ENCODE peak calls at places on chromosomes 12 and 14, in ten cellular contexts. One of them, this sample, is unnamed. For H3K4me1, the result is how much of the 10 kb centered on the place peaks cover.

GRCh38 chr14:104976198-104977007 is 1.8 kb downstream of the AHNAK2 start:
- DNase-seq in uterus: peak
- DNase-seq in heart left ventricle: peak
- DNase-seq in transverse colon: peak
- DNase-seq in gastrocnemius medialis: peak
- DNase-seq in HCT116: peak
- DNase-seq in endothelial cell of umbilical vein: peak
- DNase-seq in IMR-90: peak
- DNase-seq in right lobe of liver: peak
- DNase-seq in sigmoid colon: peak
- DNase-seq in this sample: peak

GRCh38 chr14:77318006-77318553 is 2.6 kb downstream of the POMT2 start:
- DNase-seq in uterus: no peak
- DNase-seq in heart left ventricle: no peak
- DNase-seq in transverse colon: no peak
- DNase-seq in gastrocnemius medialis: no peak
- DNase-seq in HCT116: no peak
- DNase-seq in endothelial cell of umbilical vein: no peak
- DNase-seq in IMR-90: no peak
- DNase-seq in right lobe of liver: no peak
- DNase-seq in sigmoid colon: peak
- DNase-seq in this sample: no peak

GRCh38 chr12:57952766-57953165 is 11.4 kb downstream of the ATP23 start:
- DNase-seq in uterus: no peak
- DNase-seq in heart left ventricle: no peak
- DNase-seq in transverse colon: no peak
- DNase-seq in gastrocnemius medialis: no peak
- DNase-seq in HCT116: no peak
- DNase-seq in endothelial cell of umbilical vein: no peak
- DNase-seq in IMR-90: no peak
- DNase-seq in right lobe of liver: no peak
- DNase-seq in sigmoid colon: no peak
- DNase-seq in this sample: no peak

GRCh38 chr14:94702629-94703028 is 67.3 kb downstream of the GSC start:
- DNase-seq in uterus: no peak
- DNase-seq in heart left ventricle: no peak
- DNase-seq in transverse colon: no peak
- DNase-seq in gastrocnemius medialis: no peak
- DNase-seq in HCT116: no peak
- DNase-seq in endothelial cell of umbilical vein: no peak
- DNase-seq in IMR-90: no peak
- DNase-seq in right lobe of liver: no peak
- DNase-seq in sigmoid colon: no peak
- DNase-seq in this sample: no peak

GRCh38 chr12:53071591-53072551 is 7.3 kb downstream of the SPRYD3 start:
- DNase-seq in uterus: peak
- DNase-seq in heart left ventricle: peak
- DNase-seq in transverse colon: peak
- DNase-seq in gastrocnemius medialis: no peak
- DNase-seq in HCT116: no peak
- DNase-seq in endothelial cell of umbilical vein: peak
- DNase-seq in IMR-90: peak
- DNase-seq in right lobe of liver: peak
- DNase-seq in sigmoid colon: peak
- DNase-seq in this sample: peak

GRCh38 chr14:74545386-74545785 is 51.8 kb downstream of the ISCA2 start:
- DNase-seq in uterus: no peak
- DNase-seq in heart left ventricle: no peak
- DNase-seq in transverse colon: no peak
- DNase-seq in gastrocnemius medialis: no peak
- DNase-seq in HCT116: no peak
- DNase-seq in endothelial cell of umbilical vein: no peak
- DNase-seq in IMR-90: no peak
- DNase-seq in right lobe of liver: no peak
- DNase-seq in sigmoid colon: no peak
- DNase-seq in this sample: no peak

GRCh38 chr14:37253905-37254304 is 56.2 kb downstream of the MIPOL1 start:
- DNase-seq in uterus: no peak
- DNase-seq in heart left ventricle: no peak
- DNase-seq in transverse colon: no peak
- DNase-seq in gastrocnemius medialis: no peak
- DNase-seq in HCT116: no peak
- DNase-seq in endothelial cell of umbilical vein: peak
- DNase-seq in IMR-90: peak
- DNase-seq in right lobe of liver: no peak
- DNase-seq in sigmoid colon: no peak
- DNase-seq in this sample: no peak

GRCh38 chr12:55996715-55997534 is at the start of gene SUOX:
- DNase-seq in uterus: peak
- DNase-seq in heart left ventricle: peak
- DNase-seq in transverse colon: peak
- DNase-seq in gastrocnemius medialis: peak
- DNase-seq in HCT116: peak
- DNase-seq in endothelial cell of umbilical vein: peak
- DNase-seq in IMR-90: peak
- DNase-seq in right lobe of liver: peak
- DNase-seq in sigmoid colon: peak
- DNase-seq in this sample: peak

GRCh38 chr14:22432348-22432976 is 156.6 kb downstream of the DAD1 start:
- DNase-seq in uterus: peak
- DNase-seq in heart left ventricle: peak
- DNase-seq in transverse colon: peak
- DNase-seq in gastrocnemius medialis: no peak
- DNase-seq in HCT116: peak
- DNase-seq in endothelial cell of umbilical vein: peak
- DNase-seq in IMR-90: peak
- DNase-seq in right lobe of liver: no peak
- DNase-seq in sigmoid colon: no peak
- DNase-seq in this sample: peak

GRCh38 chr14:23126548-23127278 is 7.7 kb upstream of the CEBPE start:
- DNase-seq in uterus: no peak
- DNase-seq in heart left ventricle: no peak
- DNase-seq in transverse colon: no peak
- DNase-seq in gastrocnemius medialis: no peak
- DNase-seq in HCT116: no peak
- DNase-seq in endothelial cell of umbilical vein: no peak
- DNase-seq in IMR-90: no peak
- DNase-seq in right lobe of liver: no peak
- DNase-seq in sigmoid colon: no peak
- DNase-seq in this sample: no peak

GRCh38 chr14:95562892-95563685 is 28.2 kb downstream of the GLRX5 start:
- DNase-seq in uterus: no peak
- DNase-seq in heart left ventricle: no peak
- DNase-seq in transverse colon: no peak
- DNase-seq in gastrocnemius medialis: no peak
- DNase-seq in HCT116: no peak
- DNase-seq in endothelial cell of umbilical vein: peak
- DNase-seq in IMR-90: peak
- DNase-seq in right lobe of liver: no peak
- DNase-seq in sigmoid colon: no peak
- DNase-seq in this sample: peak

GRCh38 chr14:35044939-35045797 is 904 bp upstream of the FAM177A1 start:
- DNase-seq in uterus: no peak
- DNase-seq in heart left ventricle: no peak
- DNase-seq in transverse colon: no peak
- DNase-seq in gastrocnemius medialis: no peak
- DNase-seq in HCT116: no peak
- DNase-seq in endothelial cell of umbilical vein: no peak
- DNase-seq in IMR-90: peak
- DNase-seq in right lobe of liver: no peak
- DNase-seq in sigmoid colon: no peak
- DNase-seq in this sample: no peak

GRCh38 chr14:35046048-35046750 is at the start of gene FAM177A1:
- DNase-seq in uterus: peak
- DNase-seq in heart left ventricle: peak
- DNase-seq in transverse colon: peak
- DNase-seq in gastrocnemius medialis: peak
- DNase-seq in HCT116: peak
- DNase-seq in endothelial cell of umbilical vein: peak
- DNase-seq in IMR-90: peak
- DNase-seq in right lobe of liver: peak
- DNase-seq in sigmoid colon: peak
- DNase-seq in this sample: peak

GRCh38 chr14:35047961-35048513 is 2.0 kb downstream of the FAM177A1 start:
- DNase-seq in uterus: no peak
- DNase-seq in heart left ventricle: no peak
- DNase-seq in transverse colon: no peak
- DNase-seq in gastrocnemius medialis: no peak
- DNase-seq in HCT116: no peak
- DNase-seq in endothelial cell of umbilical vein: no peak
- DNase-seq in IMR-90: no peak
- DNase-seq in right lobe of liver: no peak
- DNase-seq in sigmoid colon: no peak
- DNase-seq in this sample: no peak

GRCh38 chr14:35046751-35047536 is 872 bp downstream of the FAM177A1 start:
- DNase-seq in uterus: peak
- DNase-seq in heart left ventricle: no peak
- DNase-seq in transverse colon: peak
- DNase-seq in gastrocnemius medialis: peak
- DNase-seq in HCT116: no peak
- DNase-seq in endothelial cell of umbilical vein: peak
- DNase-seq in IMR-90: peak
- DNase-seq in right lobe of liver: peak
- DNase-seq in sigmoid colon: no peak
- DNase-seq in this sample: peak

GRCh38 chr14:35045798-35046047 is 349 bp upstream of the FAM177A1 start:
- DNase-seq in uterus: no peak
- DNase-seq in heart left ventricle: no peak
- DNase-seq in transverse colon: no peak
- DNase-seq in gastrocnemius medialis: no peak
- DNase-seq in HCT116: no peak
- DNase-seq in endothelial cell of umbilical vein: no peak
- DNase-seq in IMR-90: no peak
- DNase-seq in right lobe of liver: no peak
- DNase-seq in sigmoid colon: no peak
- DNase-seq in this sample: no peak
- TF ChIP-seq POLR2A in uterus: no peak
- TF ChIP-seq POLR2A in heart left ventricle: no peak
- TF ChIP-seq POLR2A in transverse colon: no peak
- TF ChIP-seq POLR2A in gastrocnemius medialis: no peak
- TF ChIP-seq POLR2A in HCT116: no peak
- TF ChIP-seq POLR2A in endothelial cell of umbilical vein: no peak
- TF ChIP-seq POLR2A in IMR-90: no peak
- TF ChIP-seq POLR2A in right lobe of liver: no peak
- TF ChIP-seq POLR2A in sigmoid colon: no peak
- TF ChIP-seq POLR2A in this sample: no peak

GRCh38 chr12:28869197-28869596 is 279.9 kb upstream of the FAR2 start:
- DNase-seq in uterus: no peak
- DNase-seq in heart left ventricle: no peak
- DNase-seq in transverse colon: no peak
- DNase-seq in gastrocnemius medialis: no peak
- DNase-seq in HCT116: no peak
- DNase-seq in endothelial cell of umbilical vein: peak
- DNase-seq in IMR-90: peak
- DNase-seq in right lobe of liver: no peak
- DNase-seq in sigmoid colon: no peak
- DNase-seq in this sample: no peak
- H3K4me1 ChIP-seq in uterus: under half
- H3K4me1 ChIP-seq in heart left ventricle: under half
- H3K4me1 ChIP-seq in transverse colon: under half
- H3K4me1 ChIP-seq in gastrocnemius medialis: under half
- H3K4me1 ChIP-seq in HCT116: under half
- H3K4me1 ChIP-seq in endothelial cell of umbilical vein: under half
- H3K4me1 ChIP-seq in IMR-90: under half
- H3K4me1 ChIP-seq in right lobe of liver: under half
- H3K4me1 ChIP-seq in sigmoid colon: under half
- H3K4me1 ChIP-seq in this sample: under half

DNA sequence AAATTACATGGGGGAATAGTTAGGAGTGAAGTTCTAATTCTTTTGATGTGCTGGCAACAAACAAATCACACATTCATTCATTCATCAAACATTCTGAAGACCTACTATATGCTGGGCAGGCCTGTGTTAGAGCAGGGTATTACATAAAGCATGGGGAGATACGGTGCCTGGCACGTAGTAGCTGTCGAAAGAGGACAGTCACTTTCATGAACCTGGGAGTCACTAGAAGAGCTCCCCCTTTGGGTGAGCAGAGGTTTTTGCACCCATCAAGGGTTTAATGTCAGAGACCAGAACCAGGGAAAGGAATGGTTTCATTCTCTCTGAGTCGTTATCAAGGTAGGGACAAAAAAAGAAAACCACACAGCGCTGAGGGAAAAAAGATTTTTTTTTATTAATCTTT is 10.0 kb downstream of the LHX5 start:
- DNase-seq in uterus: no peak
- DNase-seq in heart left ventricle: no peak
- DNase-seq in transverse colon: no peak
- DNase-seq in gastrocnemius medialis: no peak
- DNase-seq in HCT116: peak
- DNase-seq in endothelial cell of umbilical vein: no peak
- DNase-seq in IMR-90: no peak
- DNase-seq in right lobe of liver: no peak
- DNase-seq in sigmoid colon: no peak
- DNase-seq in this sample: no peak
- TF ChIP-seq CTCF in uterus: no peak
- TF ChIP-seq CTCF in heart left ventricle: no peak
- TF ChIP-seq CTCF in transverse colon: peak
- TF ChIP-seq CTCF in gastrocnemius medialis: no peak
- TF ChIP-seq CTCF in HCT116: peak
- TF ChIP-seq CTCF in endothelial cell of umbilical vein: peak
- TF ChIP-seq CTCF in IMR-90: peak
- TF ChIP-seq CTCF in right lobe of liver: peak
- TF ChIP-seq CTCF in sigmoid colon: no peak
- TF ChIP-seq CTCF in this sample: no peak

GRCh38 chr14:49589387-49589786 is 3.2 kb upstream of the RPS29 start:
- DNase-seq in uterus: no peak
- DNase-seq in heart left ventricle: no peak
- DNase-seq in transverse colon: no peak
- DNase-seq in gastrocnemius medialis: no peak
- DNase-seq in HCT116: no peak
- DNase-seq in endothelial cell of umbilical vein: no peak
- DNase-seq in IMR-90: no peak
- DNase-seq in right lobe of liver: no peak
- DNase-seq in sigmoid colon: no peak
- DNase-seq in this sample: no peak

GRCh38 chr14:49586673-49587460 is 687 bp upstream of the RPS29 start:
- DNase-seq in uterus: peak
- DNase-seq in heart left ventricle: no peak
- DNase-seq in transverse colon: peak
- DNase-seq in gastrocnemius medialis: no peak
- DNase-seq in HCT116: peak
- DNase-seq in endothelial cell of umbilical vein: peak
- DNase-seq in IMR-90: peak
- DNase-seq in right lobe of liver: no peak
- DNase-seq in sigmoid colon: no peak
- DNase-seq in this sample: peak

GRCh38 chr14:49583629-49584028 is 2.6 kb downstream of the RPS29 start:
- DNase-seq in uterus: no peak
- DNase-seq in heart left ventricle: no peak
- DNase-seq in transverse colon: no peak
- DNase-seq in gastrocnemius medialis: no peak
- DNase-seq in HCT116: no peak
- DNase-seq in endothelial cell of umbilical vein: no peak
- DNase-seq in IMR-90: peak
- DNase-seq in right lobe of liver: no peak
- DNase-seq in sigmoid colon: no peak
- DNase-seq in this sample: no peak

GRCh38 chr14:49584058-49584457 is 2.1 kb downstream of the RPS29 start:
- DNase-seq in uterus: no peak
- DNase-seq in heart left ventricle: no peak
- DNase-seq in transverse colon: no peak
- DNase-seq in gastrocnemius medialis: no peak
- DNase-seq in HCT116: no peak
- DNase-seq in endothelial cell of umbilical vein: no peak
- DNase-seq in IMR-90: no peak
- DNase-seq in right lobe of liver: no peak
- DNase-seq in sigmoid colon: no peak
- DNase-seq in this sample: no peak

GRCh38 chr14:49585803-49586672 is at the start of gene RPS29:
- DNase-seq in uterus: peak
- DNase-seq in heart left ventricle: peak
- DNase-seq in transverse colon: peak
- DNase-seq in gastrocnemius medialis: peak
- DNase-seq in HCT116: peak
- DNase-seq in endothelial cell of umbilical vein: peak
- DNase-seq in IMR-90: peak
- DNase-seq in right lobe of liver: peak
- DNase-seq in sigmoid colon: peak
- DNase-seq in this sample: peak
- TF ChIP-seq POLR2A in uterus: peak
- TF ChIP-seq POLR2A in heart left ventricle: peak
- TF ChIP-seq POLR2A in transverse colon: peak
- TF ChIP-seq POLR2A in gastrocnemius medialis: peak
- TF ChIP-seq POLR2A in HCT116: peak
- TF ChIP-seq POLR2A in endothelial cell of umbilical vein: peak
- TF ChIP-seq POLR2A in IMR-90: peak
- TF ChIP-seq POLR2A in right lobe of liver: peak
- TF ChIP-seq POLR2A in sigmoid colon: peak
- TF ChIP-seq POLR2A in this sample: no peak